ENCODE peak calls at places on chromosome 19, in eight cellular contexts. One of them, this sample, is unnamed.

GRCh38 chr19:55012294-55012693 is 25.8 kb downstream of the GP6 start:
- DNase-seq in stimulated activated CD4-positive, alpha-beta T cell treated with anti-CD3 and anti-CD28 coated beads, Interleukin-12 subunit alpha, Interleukin-12 subunit beta, amount 100 ng/mL, for 24 hours: no peak
- DNase-seq in endothelial cell: no peak
- DNase-seq in transverse colon: no peak
- DNase-seq in left cardiac atrium: no peak
- DNase-seq in naive thymus-derived CD4-positive, alpha-beta T cell: no peak
- DNase-seq in activated gamma-delta T cell treated with Interleukin-2 at 50 U/mL for 16 hours: no peak
- DNase-seq in HS-5: no peak
- DNase-seq in this sample: no peak

GRCh38 chr19:36916991-36917390 is 859 bp downstream of the ZNF568 start:
- DNase-seq in naive thymus-derived CD4-positive, alpha-beta T cell: no peak
- DNase-seq in HS-5: peak; percentile 6
- DNase-seq in left cardiac atrium: no peak
- DNase-seq in activated gamma-delta T cell treated with Interleukin-2 at 50 U/mL for 16 hours: no peak
- DNase-seq in stimulated activated CD4-positive, alpha-beta T cell treated with anti-CD3 and anti-CD28 coated beads, Interleukin-12 subunit alpha, Interleukin-12 subunit beta, amount 100 ng/mL, for 24 hours: no peak
- DNase-seq in endothelial cell: no peak
- DNase-seq in transverse colon: no peak
- DNase-seq in this sample: no peak

GRCh38 chr19:6062274-6062673 is 48.0 kb downstream of the RFX2 start:
- DNase-seq in left cardiac atrium: peak; percentile 66
- DNase-seq in HS-5: no peak
- DNase-seq in endothelial cell: no peak
- DNase-seq in naive thymus-derived CD4-positive, alpha-beta T cell: no peak
- DNase-seq in activated gamma-delta T cell treated with Interleukin-2 at 50 U/mL for 16 hours: peak; percentile 41
- DNase-seq in transverse colon: peak; percentile 57
- DNase-seq in stimulated activated CD4-positive, alpha-beta T cell treated with anti-CD3 and anti-CD28 coated beads, Interleukin-12 subunit alpha, Interleukin-12 subunit beta, amount 100 ng/mL, for 24 hours: no peak
- DNase-seq in this sample: no peak

GRCh38 chr19:14758816-14759215 is 19.5 kb downstream of the ADGRE2 start:
- DNase-seq in endothelial cell: no peak
- DNase-seq in transverse colon: no peak
- DNase-seq in left cardiac atrium: no peak
- DNase-seq in naive thymus-derived CD4-positive, alpha-beta T cell: no peak
- DNase-seq in HS-5: no peak
- DNase-seq in activated gamma-delta T cell treated with Interleukin-2 at 50 U/mL for 16 hours: no peak
- DNase-seq in stimulated activated CD4-positive, alpha-beta T cell treated with anti-CD3 and anti-CD28 coated beads, Interleukin-12 subunit alpha, Interleukin-12 subunit beta, amount 100 ng/mL, for 24 hours: no peak
- DNase-seq in this sample: no peak

GRCh38 chr19:4206818-4207484 is 22.4 kb upstream of the EBI3 start:
- DNase-seq in transverse colon: no peak
- DNase-seq in stimulated activated CD4-positive, alpha-beta T cell treated with anti-CD3 and anti-CD28 coated beads, Interleukin-12 subunit alpha, Interleukin-12 subunit beta, amount 100 ng/mL, for 24 hours: no peak
- DNase-seq in left cardiac atrium: no peak
- DNase-seq in naive thymus-derived CD4-positive, alpha-beta T cell: no peak
- DNase-seq in endothelial cell: no peak
- DNase-seq in HS-5: no peak
- DNase-seq in activated gamma-delta T cell treated with Interleukin-2 at 50 U/mL for 16 hours: no peak
- DNase-seq in this sample: no peak

GRCh38 chr19:48741222-48741999 is 1.0 kb upstream of the RASIP1 start:
- DNase-seq in transverse colon: peak; percentile 59
- DNase-seq in naive thymus-derived CD4-positive, alpha-beta T cell: no peak
- DNase-seq in left cardiac atrium: peak; percentile 77
- DNase-seq in endothelial cell: peak; percentile 58
- DNase-seq in stimulated activated CD4-positive, alpha-beta T cell treated with anti-CD3 and anti-CD28 coated beads, Interleukin-12 subunit alpha, Interleukin-12 subunit beta, amount 100 ng/mL, for 24 hours: no peak
- DNase-seq in activated gamma-delta T cell treated with Interleukin-2 at 50 U/mL for 16 hours: no peak
- DNase-seq in HS-5: no peak
- DNase-seq in this sample: no peak

GRCh38 chr19:38229585-38230073 is 5.6 kb upstream of the DPF1 start:
- DNase-seq in stimulated activated CD4-positive, alpha-beta T cell treated with anti-CD3 and anti-CD28 coated beads, Interleukin-12 subunit alpha, Interleukin-12 subunit beta, amount 100 ng/mL, for 24 hours: peak; percentile 55
- DNase-seq in HS-5: peak; percentile 43
- DNase-seq in left cardiac atrium: peak; percentile 74
- DNase-seq in naive thymus-derived CD4-positive, alpha-beta T cell: peak; percentile 49
- DNase-seq in transverse colon: peak; percentile 35
- DNase-seq in endothelial cell: peak; percentile 67
- DNase-seq in activated gamma-delta T cell treated with Interleukin-2 at 50 U/mL for 16 hours: peak; percentile 35
- DNase-seq in this sample: peak; percentile 73

GRCh38 chr19:2524840-2525723 is 49.2 kb downstream of the GADD45B start:
- DNase-seq in endothelial cell: no peak
- DNase-seq in left cardiac atrium: no peak
- DNase-seq in transverse colon: no peak
- DNase-seq in activated gamma-delta T cell treated with Interleukin-2 at 50 U/mL for 16 hours: no peak
- DNase-seq in stimulated activated CD4-positive, alpha-beta T cell treated with anti-CD3 and anti-CD28 coated beads, Interleukin-12 subunit alpha, Interleukin-12 subunit beta, amount 100 ng/mL, for 24 hours: no peak
- DNase-seq in naive thymus-derived CD4-positive, alpha-beta T cell: no peak
- DNase-seq in HS-5: no peak
- DNase-seq in this sample: no peak

GRCh38 chr19:38078302-38078930 is 145.6 kb downstream of the DPF1 start:
- DNase-seq in HS-5: no peak
- DNase-seq in transverse colon: no peak
- DNase-seq in endothelial cell: no peak
- DNase-seq in left cardiac atrium: no peak
- DNase-seq in naive thymus-derived CD4-positive, alpha-beta T cell: no peak
- DNase-seq in activated gamma-delta T cell treated with Interleukin-2 at 50 U/mL for 16 hours: no peak
- DNase-seq in stimulated activated CD4-positive, alpha-beta T cell treated with anti-CD3 and anti-CD28 coated beads, Interleukin-12 subunit alpha, Interleukin-12 subunit beta, amount 100 ng/mL, for 24 hours: no peak
- DNase-seq in this sample: no peak

GRCh38 chr19:1106841-1107654 is 3.3 kb downstream of the GPX4 start:
- DNase-seq in stimulated activated CD4-positive, alpha-beta T cell treated with anti-CD3 and anti-CD28 coated beads, Interleukin-12 subunit alpha, Interleukin-12 subunit beta, amount 100 ng/mL, for 24 hours: no peak
- DNase-seq in left cardiac atrium: no peak
- DNase-seq in activated gamma-delta T cell treated with Interleukin-2 at 50 U/mL for 16 hours: no peak
- DNase-seq in naive thymus-derived CD4-positive, alpha-beta T cell: no peak
- DNase-seq in endothelial cell: no peak
- DNase-seq in transverse colon: peak; percentile 32
- DNase-seq in HS-5: no peak
- DNase-seq in this sample: no peak

GRCh38 chr19:38657633-38658222 is 10.3 kb downstream of the ACTN4 start:
- DNase-seq in stimulated activated CD4-positive, alpha-beta T cell treated with anti-CD3 and anti-CD28 coated beads, Interleukin-12 subunit alpha, Interleukin-12 subunit beta, amount 100 ng/mL, for 24 hours: no peak
- DNase-seq in endothelial cell: no peak
- DNase-seq in transverse colon: no peak
- DNase-seq in HS-5: peak; percentile 95
- DNase-seq in left cardiac atrium: no peak
- DNase-seq in activated gamma-delta T cell treated with Interleukin-2 at 50 U/mL for 16 hours: no peak
- DNase-seq in naive thymus-derived CD4-positive, alpha-beta T cell: peak; percentile 29
- DNase-seq in this sample: no peak

GRCh38 chr19:57348136-57348535 is 2.9 kb upstream of the ZNF304 start:
- DNase-seq in left cardiac atrium: no peak
- DNase-seq in stimulated activated CD4-positive, alpha-beta T cell treated with anti-CD3 and anti-CD28 coated beads, Interleukin-12 subunit alpha, Interleukin-12 subunit beta, amount 100 ng/mL, for 24 hours: no peak
- DNase-seq in transverse colon: no peak
- DNase-seq in HS-5: no peak
- DNase-seq in naive thymus-derived CD4-positive, alpha-beta T cell: no peak
- DNase-seq in endothelial cell: no peak
- DNase-seq in activated gamma-delta T cell treated with Interleukin-2 at 50 U/mL for 16 hours: no peak
- DNase-seq in this sample: no peak

GRCh38 chr19:29680447-29680846 is 15.2 kb downstream of the PLEKHF1 start:
- DNase-seq in naive thymus-derived CD4-positive, alpha-beta T cell: peak; percentile 67
- DNase-seq in activated gamma-delta T cell treated with Interleukin-2 at 50 U/mL for 16 hours: peak; percentile 86
- DNase-seq in stimulated activated CD4-positive, alpha-beta T cell treated with anti-CD3 and anti-CD28 coated beads, Interleukin-12 subunit alpha, Interleukin-12 subunit beta, amount 100 ng/mL, for 24 hours: peak; percentile 62
- DNase-seq in endothelial cell: no peak
- DNase-seq in left cardiac atrium: peak; percentile 57
- DNase-seq in HS-5: no peak
- DNase-seq in transverse colon: peak; percentile 72
- DNase-seq in this sample: no peak

GRCh38 chr19:53196777-53197396 is 3.7 kb upstream of the ZNF665 start:
- DNase-seq in stimulated activated CD4-positive, alpha-beta T cell treated with anti-CD3 and anti-CD28 coated beads, Interleukin-12 subunit alpha, Interleukin-12 subunit beta, amount 100 ng/mL, for 24 hours: peak; percentile 97
- DNase-seq in activated gamma-delta T cell treated with Interleukin-2 at 50 U/mL for 16 hours: peak; percentile 98
- DNase-seq in HS-5: no peak
- DNase-seq in transverse colon: peak; percentile 99
- DNase-seq in left cardiac atrium: peak; percentile 99
- DNase-seq in naive thymus-derived CD4-positive, alpha-beta T cell: peak; percentile 97
- DNase-seq in endothelial cell: peak; percentile 91
- DNase-seq in this sample: peak; percentile 100

GRCh38 chr19:5947435-5947834 is 30.5 kb downstream of the RANBP3 start:
- DNase-seq in endothelial cell: no peak
- DNase-seq in activated gamma-delta T cell treated with Interleukin-2 at 50 U/mL for 16 hours: no peak
- DNase-seq in left cardiac atrium: peak; percentile 75
- DNase-seq in stimulated activated CD4-positive, alpha-beta T cell treated with anti-CD3 and anti-CD28 coated beads, Interleukin-12 subunit alpha, Interleukin-12 subunit beta, amount 100 ng/mL, for 24 hours: no peak
- DNase-seq in transverse colon: peak; percentile 64
- DNase-seq in HS-5: no peak
- DNase-seq in naive thymus-derived CD4-positive, alpha-beta T cell: no peak
- DNase-seq in this sample: no peak

GRCh38 chr19:55387736-55388497 is 2.2 kb downstream of the RPL28 start:
- DNase-seq in stimulated activated CD4-positive, alpha-beta T cell treated with anti-CD3 and anti-CD28 coated beads, Interleukin-12 subunit alpha, Interleukin-12 subunit beta, amount 100 ng/mL, for 24 hours: no peak
- DNase-seq in left cardiac atrium: no peak
- DNase-seq in activated gamma-delta T cell treated with Interleukin-2 at 50 U/mL for 16 hours: no peak
- DNase-seq in naive thymus-derived CD4-positive, alpha-beta T cell: no peak
- DNase-seq in endothelial cell: no peak
- DNase-seq in HS-5: no peak
- DNase-seq in transverse colon: no peak
- DNase-seq in this sample: no peak

GRCh38 chr19:38139122-38139521 is 84.9 kb downstream of the DPF1 start:
- DNase-seq in HS-5: no peak
- DNase-seq in naive thymus-derived CD4-positive, alpha-beta T cell: no peak
- DNase-seq in left cardiac atrium: no peak
- DNase-seq in activated gamma-delta T cell treated with Interleukin-2 at 50 U/mL for 16 hours: no peak
- DNase-seq in endothelial cell: no peak
- DNase-seq in transverse colon: no peak
- DNase-seq in stimulated activated CD4-positive, alpha-beta T cell treated with anti-CD3 and anti-CD28 coated beads, Interleukin-12 subunit alpha, Interleukin-12 subunit beta, amount 100 ng/mL, for 24 hours: no peak
- DNase-seq in this sample: no peak

GRCh38 chr19:19674315-19674714 is 5.7 kb downstream of the ZNF101 start:
- DNase-seq in HS-5: no peak
- DNase-seq in naive thymus-derived CD4-positive, alpha-beta T cell: no peak
- DNase-seq in transverse colon: no peak
- DNase-seq in left cardiac atrium: no peak
- DNase-seq in endothelial cell: no peak
- DNase-seq in stimulated activated CD4-positive, alpha-beta T cell treated with anti-CD3 and anti-CD28 coated beads, Interleukin-12 subunit alpha, Interleukin-12 subunit beta, amount 100 ng/mL, for 24 hours: no peak
- DNase-seq in activated gamma-delta T cell treated with Interleukin-2 at 50 U/mL for 16 hours: no peak
- DNase-seq in this sample: no peak

GRCh38 chr19:34310494-34310981 is 54.5 kb upstream of the GPI start:
- DNase-seq in transverse colon: peak; percentile 50
- DNase-seq in HS-5: no peak
- DNase-seq in naive thymus-derived CD4-positive, alpha-beta T cell: no peak
- DNase-seq in endothelial cell: no peak
- DNase-seq in activated gamma-delta T cell treated with Interleukin-2 at 50 U/mL for 16 hours: no peak
- DNase-seq in left cardiac atrium: no peak
- DNase-seq in stimulated activated CD4-positive, alpha-beta T cell treated with anti-CD3 and anti-CD28 coated beads, Interleukin-12 subunit alpha, Interleukin-12 subunit beta, amount 100 ng/mL, for 24 hours: no peak
- DNase-seq in this sample: no peak

GRCh38 chr19:30752201-30752600 is 380.0 kb downstream of the ZNF536 start:
- DNase-seq in activated gamma-delta T cell treated with Interleukin-2 at 50 U/mL for 16 hours: no peak
- DNase-seq in HS-5: no peak
- DNase-seq in endothelial cell: no peak
- DNase-seq in stimulated activated CD4-positive, alpha-beta T cell treated with anti-CD3 and anti-CD28 coated beads, Interleukin-12 subunit alpha, Interleukin-12 subunit beta, amount 100 ng/mL, for 24 hours: no peak
- DNase-seq in naive thymus-derived CD4-positive, alpha-beta T cell: no peak
- DNase-seq in left cardiac atrium: no peak
- DNase-seq in transverse colon: no peak
- DNase-seq in this sample: no peak

GRCh38 chr19:16714702-16715294 is 4.8 kb upstream of the NWD1 start:
- DNase-seq in left cardiac atrium: peak; percentile 60
- DNase-seq in activated gamma-delta T cell treated with Interleukin-2 at 50 U/mL for 16 hours: peak; percentile 29
- DNase-seq in transverse colon: peak; percentile 72
- DNase-seq in endothelial cell: peak; percentile 67
- DNase-seq in HS-5: no peak
- DNase-seq in naive thymus-derived CD4-positive, alpha-beta T cell: no peak
- DNase-seq in stimulated activated CD4-positive, alpha-beta T cell treated with anti-CD3 and anti-CD28 coated beads, Interleukin-12 subunit alpha, Interleukin-12 subunit beta, amount 100 ng/mL, for 24 hours: no peak
- DNase-seq in this sample: no peak

GRCh38 chr19:8654591-8655339 is 24.3 kb downstream of the NFILZ start:
- DNase-seq in naive thymus-derived CD4-positive, alpha-beta T cell: peak; percentile 28
- DNase-seq in HS-5: no peak
- DNase-seq in activated gamma-delta T cell treated with Interleukin-2 at 50 U/mL for 16 hours: peak; percentile 70
- DNase-seq in stimulated activated CD4-positive, alpha-beta T cell treated with anti-CD3 and anti-CD28 coated beads, Interleukin-12 subunit alpha, Interleukin-12 subunit beta, amount 100 ng/mL, for 24 hours: peak; percentile 41
- DNase-seq in transverse colon: peak; percentile 50
- DNase-seq in left cardiac atrium: peak; percentile 53
- DNase-seq in endothelial cell: peak; percentile 58
- DNase-seq in this sample: peak; percentile 84

GRCh38 chr19:46537136-46538097 is 41.8 kb upstream of the PNMA8B start:
- DNase-seq in stimulated activated CD4-positive, alpha-beta T cell treated with anti-CD3 and anti-CD28 coated beads, Interleukin-12 subunit alpha, Interleukin-12 subunit beta, amount 100 ng/mL, for 24 hours: no peak
- DNase-seq in transverse colon: peak; percentile 70
- DNase-seq in HS-5: no peak
- DNase-seq in naive thymus-derived CD4-positive, alpha-beta T cell: peak; percentile 27
- DNase-seq in left cardiac atrium: peak; percentile 59
- DNase-seq in activated gamma-delta T cell treated with Interleukin-2 at 50 U/mL for 16 hours: peak; percentile 68
- DNase-seq in endothelial cell: peak; percentile 77
- DNase-seq in this sample: peak; percentile 71

GRCh38 chr19:55901369-55902079 is 30.6 kb downstream of the NLRP13 start:
- DNase-seq in stimulated activated CD4-positive, alpha-beta T cell treated with anti-CD3 and anti-CD28 coated beads, Interleukin-12 subunit alpha, Interleukin-12 subunit beta, amount 100 ng/mL, for 24 hours: no peak
- DNase-seq in transverse colon: no peak
- DNase-seq in left cardiac atrium: no peak
- DNase-seq in HS-5: no peak
- DNase-seq in naive thymus-derived CD4-positive, alpha-beta T cell: no peak
- DNase-seq in activated gamma-delta T cell treated with Interleukin-2 at 50 U/mL for 16 hours: no peak
- DNase-seq in endothelial cell: no peak
- DNase-seq in this sample: no peak

GRCh38 chr19:33410915-33411401 is 37.4 kb downstream of the CEBPG start:
- DNase-seq in transverse colon: no peak
- DNase-seq in endothelial cell: no peak
- DNase-seq in left cardiac atrium: peak; percentile 10
- DNase-seq in stimulated activated CD4-positive, alpha-beta T cell treated with anti-CD3 and anti-CD28 coated beads, Interleukin-12 subunit alpha, Interleukin-12 subunit beta, amount 100 ng/mL, for 24 hours: no peak
- DNase-seq in HS-5: no peak
- DNase-seq in activated gamma-delta T cell treated with Interleukin-2 at 50 U/mL for 16 hours: no peak
- DNase-seq in naive thymus-derived CD4-positive, alpha-beta T cell: no peak
- DNase-seq in this sample: no peak